ENCODE peak calls at places on chromosomes 11 and 22, in five cellular contexts. S, A, U, F and V are unnamed samples.

GRCh38 chr11:118691926-118692830 is 12.7 kb upstream of the TREH start:
- DNase-seq in S (no peak), A (peak), U (no peak), F (no peak), V (no peak)

GRCh38 chr22:24566899-24567511 is 11.2 kb downstream of the SNRPD3 start:
- DNase-seq in S (no peak), A (no peak), U (no peak), F (no peak), V (no peak)

GRCh38 chr22:20437253-20438065 is at the start of gene SCARF2:
- DNase-seq in S (peak), A (no peak), U (peak), F (no peak), V (peak)

GRCh38 chr11:43952020-43952400 is 9.6 kb downstream of the C11orf96 start:
- DNase-seq in S (no peak), A (no peak), U (no peak), F (no peak), V (no peak)

GRCh38 chr11:111718436-111719325 is 47.5 kb downstream of the PPP2R1B start:
- DNase-seq in S (no peak), A (no peak), U (no peak), F (no peak), V (no peak)

GRCh38 chr11:22521226-22521625 is 104.4 kb downstream of the FANCF start:
- DNase-seq in S (no peak), A (no peak), U (no peak), F (no peak), V (no peak)

GRCh38 chr22:47042116-47042825 is 279.8 kb downstream of the TBC1D22A start:
- DNase-seq in S (peak), A (no peak), U (no peak), F (no peak), V (no peak)

GRCh38 chr11:65880844-65881421 is 1.3 kb downstream of the CTSW start:
- DNase-seq in S (no peak), A (no peak), U (peak), F (no peak), V (no peak)

GRCh38 chr11:134913391-134913790 is 501.3 kb upstream of the B3GAT1 start:
- DNase-seq in S (no peak), A (no peak), U (no peak), F (no peak), V (no peak)

GRCh38 chr11:9222654-9223053 is 42.5 kb downstream of the DENND5A start:
- DNase-seq in S (no peak), A (no peak), U (no peak), F (no peak), V (no peak)

GRCh38 chr11:86091566-86091965 is 22.7 kb upstream of the PICALM start:
- DNase-seq in S (no peak), A (no peak), U (no peak), F (no peak), V (no peak)

GRCh38 chr11:122115520-122116343 is at the start of gene BLID:
- DNase-seq in S (peak), A (no peak), U (peak), F (no peak), V (peak)

GRCh38 chr11:101914349-101914736 is 467 bp upstream of the CEP126 start:
- DNase-seq in S (no peak), A (no peak), U (no peak), F (no peak), V (no peak)

GRCh38 chr11:101913631-101914030 is 1.2 kb upstream of the CEP126 start:
- DNase-seq in S (no peak), A (no peak), U (no peak), F (no peak), V (no peak)

GRCh38 chr11:101915811-101916291 is 471 bp downstream of the ANGPTL5 start:
- DNase-seq in S (no peak), A (no peak), U (no peak), F (no peak), V (no peak)

GRCh38 chr11:101914737-101915426 is at the start of gene CEP126:
- DNase-seq in S (peak), A (peak), U (peak), F (peak), V (peak)

GRCh38 chr11:101912823-101913284 is 2.0 kb upstream of the CEP126 start:
- DNase-seq in S (no peak), A (no peak), U (no peak), F (no peak), V (no peak)
- TF ChIP-seq CTCF in S (no peak), A (no peak), U (no peak), F (no peak), V (no peak)

GRCh38 chr22:19206287-19206686 is 27.8 kb upstream of the SLC25A1 start:
- DNase-seq in S (no peak), A (no peak), U (no peak), F (no peak), V (no peak)

GRCh38 chr22:19203839-19204238 is 25.3 kb upstream of the SLC25A1 start:
- DNase-seq in S (no peak), A (no peak), U (no peak), F (no peak), V (no peak)

GRCh38 chr22:19201858-19202798 is 23.6 kb upstream of the SLC25A1 start:
- DNase-seq in S (peak), A (no peak), U (no peak), F (no peak), V (no peak)

GRCh38 chr22:19207902-19208283 is 29.4 kb upstream of the SLC25A1 start:
- DNase-seq in S (no peak), A (no peak), U (no peak), F (no peak), V (no peak)

GRCh38 chr22:19204640-19205039 is 26.1 kb upstream of the SLC25A1 start:
- DNase-seq in S (no peak), A (no peak), U (no peak), F (no peak), V (no peak)
- TF ChIP-seq CTCF in S (no peak), A (no peak), U (no peak), F (no peak), V (no peak)

GRCh38 chr11:82776377-82776776 is 42.7 kb upstream of the FAM181B start:
- DNase-seq in S (no peak), A (no peak), U (no peak), F (no peak), V (no peak)

GRCh38 chr11:82775218-82775617 is 41.6 kb upstream of the FAM181B start:
- DNase-seq in S (no peak), A (no peak), U (no peak), F (no peak), V (no peak)

GRCh38 chr11:82771781-82772180 is 38.1 kb upstream of the FAM181B start:
- DNase-seq in S (no peak), A (no peak), U (no peak), F (no peak), V (no peak)

GRCh38 chr11:82775736-82776346 is 42.2 kb upstream of the FAM181B start:
- DNase-seq in S (peak), A (no peak), U (no peak), F (peak), V (peak)
- TF ChIP-seq CTCF in S (peak), A (peak), U (peak), F (peak), V (peak)

GRCh38 chr11:105579111-105579510 is 30.8 kb upstream of the GRIA4 start:
- DNase-seq in S (no peak), A (no peak), U (no peak), F (no peak), V (no peak)

GRCh38 chr11:105573091-105573490 is 36.8 kb upstream of the GRIA4 start:
- DNase-seq in S (no peak), A (no peak), U (no peak), F (no peak), V (no peak)

GRCh38 chr11:105582497-105582896 is 27.4 kb upstream of the GRIA4 start:
- DNase-seq in S (no peak), A (no peak), U (no peak), F (no peak), V (no peak)

DNA sequence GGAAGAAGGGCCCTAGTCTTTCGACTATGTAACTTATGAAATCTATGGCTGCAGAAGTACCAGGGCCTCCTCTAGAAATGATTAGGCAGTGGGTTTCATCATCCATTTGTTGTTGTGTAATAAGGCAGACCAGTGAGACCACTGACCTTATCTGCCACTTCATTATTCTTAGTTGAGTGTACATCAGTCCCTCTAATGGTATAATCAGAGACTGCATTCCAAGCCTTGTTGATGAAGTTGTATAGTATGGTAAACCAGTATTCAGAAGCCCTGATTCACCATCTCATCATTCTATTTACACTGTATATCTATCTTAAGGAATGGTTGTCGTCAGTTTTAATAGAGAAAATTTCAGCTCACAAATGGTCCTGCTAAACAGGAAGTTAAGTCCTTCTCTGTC is 32.2 kb upstream of the GRIA4 start:
- DNase-seq in S (no peak), A (no peak), U (no peak), F (no peak), V (no peak)
- TF ChIP-seq CTCF in S (no peak), A (no peak), U (no peak), F (no peak), V (peak)

GRCh38 chr22:38107692-38108515 is 2.6 kb downstream of the BAIAP2L2 start:
- DNase-seq in S (no peak), A (no peak), U (peak), F (no peak), V (no peak)
- TF ChIP-seq CTCF in S (no peak), A (no peak), U (no peak), F (no peak), V (no peak)

GRCh38 chr11:35555238-35555887 is 29.9 kb upstream of the PAMR1 start:
- DNase-seq in S (no peak), A (no peak), U (no peak), F (no peak), V (no peak)

GRCh38 chr11:35553021-35553420 is 27.6 kb upstream of the PAMR1 start:
- DNase-seq in S (no peak), A (no peak), U (no peak), F (no peak), V (no peak)

GRCh38 chr11:35558468-35558867 is 33.1 kb upstream of the PAMR1 start:
- DNase-seq in S (no peak), A (no peak), U (no peak), F (no peak), V (no peak)

GRCh38 chr11:35553831-35554230 is 28.4 kb upstream of the PAMR1 start:
- DNase-seq in S (no peak), A (no peak), U (no peak), F (no peak), V (no peak)

GRCh38 chr11:35554491-35555237 is 29.2 kb upstream of the PAMR1 start:
- DNase-seq in S (no peak), A (no peak), U (no peak), F (no peak), V (no peak)
- TF ChIP-seq CTCF in S (peak), A (no peak), U (no peak), F (no peak), V (peak)